ENCODE peak calls at places on chromosomes 3 and 15, in ten cellular contexts. One of them, this sample, is unnamed.

GRCh38 chr3:66468016-66468735 is 32.6 kb downstream of the LRIG1 start:
- DNase-seq in DND-41: no peak
- DNase-seq in lung: no peak
- DNase-seq in GM12865: peak; percentile 23
- DNase-seq in GM13976: no peak
- DNase-seq in PC-9: no peak
- DNase-seq in endodermal cell: no peak
- DNase-seq in GM23338: no peak
- DNase-seq in WERI-Rb-1: no peak
- DNase-seq in brain microvascular endothelial cell: no peak
- DNase-seq in this sample: peak; percentile 32

GRCh38 chr15:65092046-65092770 is 15.7 kb downstream of the KBTBD13 start:
- DNase-seq in GM23338: no peak
- DNase-seq in DND-41: no peak
- DNase-seq in brain microvascular endothelial cell: no peak
- DNase-seq in GM13976: no peak
- DNase-seq in PC-9: no peak
- DNase-seq in GM12865: no peak
- DNase-seq in lung: no peak
- DNase-seq in WERI-Rb-1: no peak
- DNase-seq in endodermal cell: peak; percentile 31
- DNase-seq in this sample: no peak

GRCh38 chr3:25911525-25912295 is 121.8 kb downstream of the OXSM start:
- DNase-seq in endodermal cell: no peak
- DNase-seq in DND-41: no peak
- DNase-seq in GM23338: no peak
- DNase-seq in brain microvascular endothelial cell: no peak
- DNase-seq in WERI-Rb-1: no peak
- DNase-seq in GM12865: no peak
- DNase-seq in PC-9: no peak
- DNase-seq in lung: no peak
- DNase-seq in GM13976: no peak
- DNase-seq in this sample: no peak

GRCh38 chr3:184523825-184524615 is 37.6 kb upstream of the EPHB3 start:
- DNase-seq in DND-41: no peak
- DNase-seq in WERI-Rb-1: no peak
- DNase-seq in GM23338: peak; percentile 74
- DNase-seq in GM12865: no peak
- DNase-seq in endodermal cell: peak; percentile 69
- DNase-seq in PC-9: peak; percentile 54
- DNase-seq in GM13976: no peak
- DNase-seq in brain microvascular endothelial cell: peak; percentile 62
- DNase-seq in lung: no peak
- DNase-seq in this sample: peak; percentile 69

GRCh38 chr3:69329897-69330296 is 56.0 kb downstream of the FRMD4B start:
- DNase-seq in lung: no peak
- DNase-seq in PC-9: no peak
- DNase-seq in brain microvascular endothelial cell: peak; percentile 69
- DNase-seq in GM13976: no peak
- DNase-seq in DND-41: no peak
- DNase-seq in WERI-Rb-1: no peak
- DNase-seq in GM23338: no peak
- DNase-seq in endodermal cell: no peak
- DNase-seq in GM12865: no peak
- DNase-seq in this sample: no peak

GRCh38 chr15:75347222-75348033 is 589 bp downstream of the NEIL1 start:
- DNase-seq in DND-41: no peak
- DNase-seq in GM13976: peak; percentile 77
- DNase-seq in endodermal cell: peak; percentile 85
- DNase-seq in brain microvascular endothelial cell: no peak
- DNase-seq in GM12865: peak; percentile 54
- DNase-seq in WERI-Rb-1: peak; percentile 73
- DNase-seq in lung: peak; percentile 72
- DNase-seq in PC-9: no peak
- DNase-seq in GM23338: peak; percentile 85
- DNase-seq in this sample: peak; percentile 36

GRCh38 chr15:73317651-73318462 is 50.9 kb downstream of the HCN4 start:
- DNase-seq in DND-41: no peak
- DNase-seq in lung: no peak
- DNase-seq in GM12865: no peak
- DNase-seq in PC-9: no peak
- DNase-seq in GM23338: no peak
- DNase-seq in brain microvascular endothelial cell: no peak
- DNase-seq in WERI-Rb-1: no peak
- DNase-seq in endodermal cell: peak; percentile 45
- DNase-seq in GM13976: no peak
- DNase-seq in this sample: peak; percentile 35

GRCh38 chr15:68644088-68644904 is 65.5 kb downstream of the CORO2B start:
- DNase-seq in GM12865: no peak
- DNase-seq in lung: no peak
- DNase-seq in WERI-Rb-1: no peak
- DNase-seq in DND-41: no peak
- DNase-seq in GM13976: no peak
- DNase-seq in GM23338: no peak
- DNase-seq in endodermal cell: peak; percentile 36
- DNase-seq in brain microvascular endothelial cell: peak; percentile 64
- DNase-seq in PC-9: no peak
- DNase-seq in this sample: peak; percentile 51

DNA sequence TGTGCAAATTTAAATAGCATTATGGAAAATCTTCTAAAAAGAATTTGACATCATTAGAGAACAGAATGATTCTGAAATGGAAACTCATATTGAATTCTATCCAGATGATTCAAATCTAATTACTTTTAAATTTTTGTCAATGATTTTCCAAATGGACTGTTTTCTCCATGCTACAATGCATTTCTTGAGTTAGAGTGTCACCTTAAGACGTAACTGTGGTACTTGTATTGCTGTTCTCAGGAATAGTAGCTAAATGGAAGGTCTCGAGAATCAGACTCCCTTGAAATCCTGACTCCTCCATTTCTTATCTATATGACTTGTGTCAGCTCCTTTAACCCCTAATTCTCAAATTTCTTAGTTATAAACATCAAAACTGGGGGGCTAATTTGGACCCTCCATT is 102.3 kb downstream of the P2RY1 start:
- DNase-seq in DND-41: no peak
- DNase-seq in lung: no peak
- DNase-seq in endodermal cell: no peak
- DNase-seq in PC-9: no peak
- DNase-seq in WERI-Rb-1: no peak
- DNase-seq in GM23338: no peak
- DNase-seq in GM12865: no peak
- DNase-seq in brain microvascular endothelial cell: no peak
- DNase-seq in GM13976: no peak
- DNase-seq in this sample: no peak
- TF ChIP-seq CTCF in DND-41: no peak
- TF ChIP-seq CTCF in lung: no peak
- TF ChIP-seq CTCF in endodermal cell: peak; percentile 58
- TF ChIP-seq CTCF in PC-9: no peak
- TF ChIP-seq CTCF in WERI-Rb-1: no peak
- TF ChIP-seq CTCF in GM23338: peak; percentile 28
- TF ChIP-seq CTCF in GM12865: no peak
- TF ChIP-seq CTCF in brain microvascular endothelial cell: no peak
- TF ChIP-seq CTCF in GM13976: no peak
- TF ChIP-seq CTCF in this sample: no peak

GRCh38 chr3:191217331-191217730 is 18.3 kb downstream of the OSTN start:
- DNase-seq in GM12865: no peak
- DNase-seq in endodermal cell: no peak
- DNase-seq in GM23338: no peak
- DNase-seq in WERI-Rb-1: no peak
- DNase-seq in brain microvascular endothelial cell: no peak
- DNase-seq in lung: no peak
- DNase-seq in DND-41: no peak
- DNase-seq in PC-9: no peak
- DNase-seq in GM13976: no peak
- DNase-seq in this sample: no peak

GRCh38 chr3:191216510-191216909 is 17.5 kb downstream of the OSTN start:
- DNase-seq in WERI-Rb-1: no peak
- DNase-seq in PC-9: no peak
- DNase-seq in endodermal cell: no peak
- DNase-seq in brain microvascular endothelial cell: no peak
- DNase-seq in lung: no peak
- DNase-seq in GM12865: no peak
- DNase-seq in GM13976: no peak
- DNase-seq in GM23338: no peak
- DNase-seq in DND-41: no peak
- DNase-seq in this sample: no peak

GRCh38 chr3:191220908-191221307 is 21.9 kb downstream of the OSTN start:
- DNase-seq in GM13976: no peak
- DNase-seq in PC-9: no peak
- DNase-seq in GM12865: no peak
- DNase-seq in brain microvascular endothelial cell: no peak
- DNase-seq in GM23338: peak; percentile 47
- DNase-seq in lung: no peak
- DNase-seq in DND-41: no peak
- DNase-seq in WERI-Rb-1: peak; percentile 7
- DNase-seq in endodermal cell: peak; percentile 56
- DNase-seq in this sample: peak; percentile 15
- TF ChIP-seq CTCF in GM13976: no peak
- TF ChIP-seq CTCF in PC-9: no peak
- TF ChIP-seq CTCF in GM12865: no peak
- TF ChIP-seq CTCF in brain microvascular endothelial cell: peak; percentile 36
- TF ChIP-seq CTCF in GM23338: peak; percentile 38
- TF ChIP-seq CTCF in lung: no peak
- TF ChIP-seq CTCF in DND-41: no peak
- TF ChIP-seq CTCF in WERI-Rb-1: no peak
- TF ChIP-seq CTCF in endodermal cell: peak; percentile 65
- TF ChIP-seq CTCF in this sample: no peak

GRCh38 chr15:78836333-78836732 is 25.1 kb upstream of the ADAMTS7 start:
- DNase-seq in GM13976: no peak
- DNase-seq in endodermal cell: no peak
- DNase-seq in WERI-Rb-1: no peak
- DNase-seq in brain microvascular endothelial cell: no peak
- DNase-seq in PC-9: no peak
- DNase-seq in GM12865: no peak
- DNase-seq in GM23338: no peak
- DNase-seq in DND-41: no peak
- DNase-seq in lung: no peak
- DNase-seq in this sample: no peak

GRCh38 chr15:78837131-78837530 is 25.9 kb upstream of the ADAMTS7 start:
- DNase-seq in lung: no peak
- DNase-seq in PC-9: no peak
- DNase-seq in DND-41: no peak
- DNase-seq in GM12865: no peak
- DNase-seq in GM23338: no peak
- DNase-seq in WERI-Rb-1: no peak
- DNase-seq in endodermal cell: no peak
- DNase-seq in brain microvascular endothelial cell: no peak
- DNase-seq in GM13976: no peak
- DNase-seq in this sample: no peak

GRCh38 chr15:78840661-78841060 is 29.4 kb upstream of the ADAMTS7 start:
- DNase-seq in GM12865: peak; percentile 88
- DNase-seq in GM23338: no peak
- DNase-seq in endodermal cell: no peak
- DNase-seq in DND-41: no peak
- DNase-seq in GM13976: peak; percentile 32
- DNase-seq in WERI-Rb-1: no peak
- DNase-seq in PC-9: no peak
- DNase-seq in brain microvascular endothelial cell: peak; percentile 47
- DNase-seq in lung: no peak
- DNase-seq in this sample: no peak

GRCh38 chr15:78838480-78838879 is 27.2 kb upstream of the ADAMTS7 start:
- DNase-seq in PC-9: no peak
- DNase-seq in GM12865: no peak
- DNase-seq in GM13976: no peak
- DNase-seq in endodermal cell: no peak
- DNase-seq in brain microvascular endothelial cell: no peak
- DNase-seq in WERI-Rb-1: no peak
- DNase-seq in lung: no peak
- DNase-seq in GM23338: no peak
- DNase-seq in DND-41: no peak
- DNase-seq in this sample: no peak

DNA sequence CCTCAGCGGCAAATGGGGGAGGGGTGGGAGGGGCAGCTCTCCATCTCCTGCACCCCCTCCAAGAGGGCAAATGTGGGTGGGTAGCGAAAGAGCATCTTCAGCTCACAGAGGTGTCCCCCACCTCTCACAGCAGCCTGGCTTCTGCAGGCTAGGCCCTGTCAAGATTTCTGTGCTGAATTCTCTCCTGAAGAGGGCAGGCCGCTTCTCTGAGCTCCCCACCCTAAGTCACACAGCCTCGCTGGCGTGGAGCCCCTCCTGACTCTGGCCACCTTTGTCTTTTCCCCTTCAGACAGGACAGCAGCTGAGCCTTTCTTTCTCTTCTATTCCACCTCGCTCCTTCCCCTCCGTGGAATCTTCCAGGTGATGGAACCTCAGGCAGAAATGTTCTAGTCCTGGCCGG is 26.3 kb upstream of the ADAMTS7 start:
- DNase-seq in GM12865: no peak
- DNase-seq in WERI-Rb-1: no peak
- DNase-seq in endodermal cell: peak; percentile 71
- DNase-seq in DND-41: no peak
- DNase-seq in GM23338: peak; percentile 60
- DNase-seq in GM13976: no peak
- DNase-seq in PC-9: no peak
- DNase-seq in brain microvascular endothelial cell: no peak
- DNase-seq in lung: no peak
- DNase-seq in this sample: no peak
- TF ChIP-seq CTCF in GM12865: no peak
- TF ChIP-seq CTCF in WERI-Rb-1: no peak
- TF ChIP-seq CTCF in endodermal cell: peak; percentile 60
- TF ChIP-seq CTCF in DND-41: no peak
- TF ChIP-seq CTCF in GM23338: peak; percentile 19
- TF ChIP-seq CTCF in GM13976: no peak
- TF ChIP-seq CTCF in PC-9: no peak
- TF ChIP-seq CTCF in brain microvascular endothelial cell: peak; percentile 2
- TF ChIP-seq CTCF in lung: no peak
- TF ChIP-seq CTCF in this sample: no peak

GRCh38 chr3:153162513-153163348 is 705 bp downstream of the RAP2B start:
- DNase-seq in GM13976: peak; percentile 56
- DNase-seq in endodermal cell: peak; percentile 75
- DNase-seq in GM12865: peak; percentile 59
- DNase-seq in WERI-Rb-1: peak; percentile 31
- DNase-seq in lung: peak; percentile 48
- DNase-seq in GM23338: peak; percentile 56
- DNase-seq in brain microvascular endothelial cell: no peak
- DNase-seq in DND-41: peak; percentile 43
- DNase-seq in PC-9: no peak
- DNase-seq in this sample: peak; percentile 58

GRCh38 chr3:153163349-153164008 is 1.5 kb downstream of the RAP2B start:
- DNase-seq in lung: peak; percentile 34
- DNase-seq in GM23338: peak; percentile 11
- DNase-seq in DND-41: no peak
- DNase-seq in PC-9: no peak
- DNase-seq in GM12865: no peak
- DNase-seq in GM13976: no peak
- DNase-seq in endodermal cell: no peak
- DNase-seq in WERI-Rb-1: no peak
- DNase-seq in brain microvascular endothelial cell: no peak
- DNase-seq in this sample: peak; percentile 49

GRCh38 chr3:153166206-153166605 is 4.2 kb downstream of the RAP2B start:
- DNase-seq in DND-41: no peak
- DNase-seq in GM13976: no peak
- DNase-seq in GM12865: no peak
- DNase-seq in WERI-Rb-1: no peak
- DNase-seq in lung: no peak
- DNase-seq in GM23338: no peak
- DNase-seq in endodermal cell: no peak
- DNase-seq in PC-9: no peak
- DNase-seq in brain microvascular endothelial cell: peak; percentile 26
- DNase-seq in this sample: peak; percentile 49

GRCh38 chr3:153164009-153164550 is 2.1 kb downstream of the RAP2B start:
- DNase-seq in GM13976: no peak
- DNase-seq in endodermal cell: no peak
- DNase-seq in lung: no peak
- DNase-seq in PC-9: no peak
- DNase-seq in GM23338: no peak
- DNase-seq in DND-41: no peak
- DNase-seq in GM12865: no peak
- DNase-seq in WERI-Rb-1: no peak
- DNase-seq in brain microvascular endothelial cell: no peak
- DNase-seq in this sample: peak; percentile 41

DNA sequence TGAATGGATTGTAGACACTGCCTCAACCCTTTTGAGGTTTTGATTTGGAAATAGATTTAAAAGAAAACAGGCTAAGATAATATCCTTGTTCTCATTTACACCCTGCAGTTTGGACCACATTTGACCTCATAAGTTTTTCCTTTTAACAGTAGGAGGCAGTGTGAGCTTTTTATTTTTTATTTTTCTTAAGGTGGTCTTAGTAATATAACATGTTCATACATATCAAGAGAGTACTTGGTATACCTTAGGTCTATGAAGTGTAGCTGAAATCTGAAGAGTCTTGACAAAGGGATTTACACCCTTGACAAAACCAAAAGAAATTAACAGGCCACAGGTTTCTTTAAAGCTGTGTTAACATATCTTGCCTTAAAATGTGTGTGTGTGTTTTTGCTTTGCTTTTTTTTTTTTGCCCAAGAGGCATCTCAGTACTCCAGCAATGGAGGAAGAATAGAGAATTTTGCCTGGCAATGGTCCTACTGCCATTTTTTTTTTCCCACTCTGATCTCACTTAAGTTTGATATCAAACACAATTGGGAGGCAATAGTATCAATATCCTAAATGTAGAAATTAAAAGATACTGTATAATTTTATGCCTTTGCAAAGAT is 3.3 kb downstream of the RAP2B start:
- DNase-seq in GM13976: no peak
- DNase-seq in WERI-Rb-1: no peak
- DNase-seq in lung: no peak
- DNase-seq in GM23338: peak; percentile 13
- DNase-seq in PC-9: no peak
- DNase-seq in endodermal cell: no peak
- DNase-seq in DND-41: no peak
- DNase-seq in brain microvascular endothelial cell: no peak
- DNase-seq in GM12865: peak; percentile 21
- DNase-seq in this sample: no peak
- TF ChIP-seq CTCF in GM13976: peak; percentile 21
- TF ChIP-seq CTCF in WERI-Rb-1: no peak
- TF ChIP-seq CTCF in lung: no peak
- TF ChIP-seq CTCF in GM23338: peak; percentile 52
- TF ChIP-seq CTCF in PC-9: peak; percentile 60
- TF ChIP-seq CTCF in endodermal cell: peak; percentile 65
- TF ChIP-seq CTCF in DND-41: peak; percentile 38
- TF ChIP-seq CTCF in brain microvascular endothelial cell: peak; percentile 24
- TF ChIP-seq CTCF in GM12865: peak; percentile 13
- TF ChIP-seq CTCF in this sample: peak; percentile 43